ENCODE peak calls at places on chromosomes 4 and X, in six cellular contexts. S, Q, G, A, V and U are unnamed samples.
A peak's percentile ranks its signal among the peaks of the same experiment; 100 is the strongest.

GRCh38 chrX:148784859-148785655 is 284.6 kb downstream of the AFF2 start:
- DNase-seq in V (no peak), Q (no peak), G (no peak), A (peak; percentile 11), S (no peak), U (no peak)

GRCh38 chr4:169143335-169143734 is 127.4 kb downstream of the SH3RF1 start:
- DNase-seq in G (no peak), V (no peak), S (no peak), Q (no peak), A (no peak), U (no peak)

GRCh38 chrX:33285550-33285949 is 74.2 kb upstream of the DMD start:
- DNase-seq in V (no peak), A (no peak), S (no peak), G (no peak), Q (no peak), U (no peak)

GRCh38 chrX:18098704-18099103 is 122.0 kb downstream of the BEND2 start:
- DNase-seq in A (peak; percentile 32), G (no peak), Q (no peak), S (no peak), V (no peak), U (peak; percentile 18)

GRCh38 chrX:42079968-42080367 is 156.6 kb upstream of the CASK start:
- DNase-seq in S (no peak), V (no peak), Q (no peak), G (no peak), A (no peak), U (no peak)

GRCh38 chrX:71634366-71634765 is 16.1 kb upstream of the CXCR3 start:
- DNase-seq in Q (no peak), S (no peak), A (no peak), G (no peak), V (no peak), U (no peak)

GRCh38 chrX:51316271-51316670 is 16.4 kb upstream of the NUDT10 start:
- DNase-seq in S (no peak), V (no peak), G (no peak), A (no peak), Q (no peak), U (no peak)

GRCh38 chr4:153643406-153644016 is 40.6 kb upstream of the TLR2 start:
- DNase-seq in G (peak; percentile 46), S (peak; percentile 50), V (peak; percentile 56), A (no peak), Q (no peak), U (peak; percentile 49)

GRCh38 chr4:71732706-71733105 is 51.2 kb downstream of the GC start:
- DNase-seq in V (peak; percentile 16), A (no peak), S (no peak), G (no peak), Q (no peak), U (peak; percentile 31)

GRCh38 chr4:176779421-176779820 is 13.3 kb downstream of the VEGFC start:
- DNase-seq in G (no peak), A (no peak), Q (no peak), S (no peak), V (no peak), U (no peak)

GRCh38 chr4:106266201-106266600 is 49.8 kb downstream of the TBCK start:
- DNase-seq in G (peak; percentile 34), Q (no peak), V (peak; percentile 26), A (no peak), S (peak; percentile 7), U (peak; percentile 14)

GRCh38 chrX:37287741-37288424 is 61.3 kb upstream of the PRRG1 start:
- DNase-seq in G (no peak), A (no peak), S (no peak), Q (no peak), V (no peak), U (no peak)

GRCh38 chr4:106898621-106899230 is 137.4 kb downstream of the DKK2 start:
- DNase-seq in G (peak; percentile 51), S (no peak), A (peak; percentile 32), Q (no peak), V (peak; percentile 27), U (peak; percentile 36)

GRCh38 chrX:112967341-112967740 is 126.7 kb upstream of the AMOT start:
- DNase-seq in S (no peak), V (no peak), G (no peak), A (no peak), Q (no peak), U (no peak)

GRCh38 chr4:105058177-105058812 is 88.4 kb upstream of the TET2 start:
- DNase-seq in V (peak; percentile 6), S (peak; percentile 58), G (peak; percentile 12), Q (no peak), A (no peak), U (no peak)

GRCh38 chr4:57504139-57504538 is 394.0 kb upstream of the IGFBP7 start:
- DNase-seq in G (no peak), V (no peak), S (no peak), A (no peak), Q (no peak), U (peak; percentile 25)

GRCh38 chrX:19554786-19555185 is 39.5 kb upstream of the MAP3K15 start:
- DNase-seq in A (no peak), G (no peak), S (peak; percentile 38), Q (no peak), V (no peak), U (no peak)

GRCh38 chr4:41639291-41639690 is 101.3 kb downstream of the LIMCH1 start:
- DNase-seq in G (no peak), Q (no peak), A (no peak), S (no peak), V (no peak), U (no peak)

GRCh38 chr4:86156526-86156925 is 203.3 kb downstream of the MAPK10 start:
- DNase-seq in V (no peak), Q (no peak), A (no peak), G (no peak), S (no peak), U (no peak)

GRCh38 chr4:76993787-76994641 is 44.5 kb downstream of the SEPTIN11 start:
- DNase-seq in A (no peak), S (peak; percentile 73), G (no peak), Q (no peak), V (no peak), U (no peak)

GRCh38 chrX:134173541-134174272 is 63.3 kb upstream of the CCDC160 start:
- DNase-seq in G (no peak), V (no peak), A (peak; percentile 36), Q (no peak), S (no peak), U (no peak)

GRCh38 chr4:153532227-153532626 is 66.1 kb downstream of the TMEM131L start:
- DNase-seq in A (no peak), S (no peak), G (no peak), Q (no peak), V (no peak), U (no peak)

GRCh38 chrX:18047440-18047940 is 173.2 kb downstream of the BEND2 start:
- DNase-seq in A (no peak), G (no peak), V (no peak), Q (no peak), S (no peak), U (no peak)

GRCh38 chr4:19592391-19592790 is 659.3 kb upstream of the SLIT2 start:
- DNase-seq in Q (no peak), A (no peak), G (no peak), V (no peak), S (no peak), U (no peak)

GRCh38 chrX:96715412-96715940 is 30.8 kb downstream of the DIAPH2 start:
- DNase-seq in G (no peak), V (no peak), A (no peak), S (no peak), Q (no peak), U (no peak)

GRCh38 chr4:48902266-48902665 is 4.3 kb downstream of the OCIAD2 start:
- DNase-seq in S (no peak), V (no peak), A (no peak), Q (no peak), G (no peak), U (no peak)

GRCh38 chrX:23901065-23901464 is 6.7 kb downstream of the APOO start:
- DNase-seq in G (peak; percentile 73), S (no peak), Q (no peak), A (no peak), V (no peak), U (no peak)

GRCh38 chrX:16113978-16114554 is 9.3 kb upstream of the GRPR start:
- DNase-seq in G (no peak), Q (no peak), A (no peak), V (no peak), S (no peak), U (no peak)
- TF ChIP-seq SP1 in G (no peak), Q (no peak), A (no peak), V (no peak), S (no peak), U (no peak)

DNA sequence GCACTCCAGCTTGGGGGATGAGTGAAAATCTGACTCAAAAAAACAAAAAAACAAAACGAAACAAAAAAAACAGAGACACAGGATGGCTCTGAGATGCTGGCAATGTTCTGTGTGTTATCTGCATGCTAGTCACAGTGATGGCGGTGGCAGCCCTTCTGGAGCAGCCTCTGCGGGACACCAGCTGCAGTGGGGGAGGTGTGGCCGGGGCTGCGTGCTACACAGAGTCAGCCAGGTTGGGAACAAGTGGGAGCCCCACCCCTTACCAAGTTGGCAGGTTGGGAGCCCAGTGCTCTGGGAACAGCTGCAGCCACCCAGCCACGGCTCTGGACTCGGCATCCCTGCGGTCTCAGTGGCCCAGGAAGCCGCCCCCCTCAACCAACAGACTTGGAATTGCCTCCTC is 206.5 kb upstream of the ZFP42 start:
- DNase-seq in G (no peak), Q (no peak), S (no peak), V (no peak), A (no peak), U (no peak)
- TF ChIP-seq SP1 in G (no peak), Q (no peak), S (no peak), V (no peak), A (no peak), U (no peak)

GRCh38 chr4:8331567-8331955 is 62.0 kb downstream of the HTRA3 start:
- DNase-seq in S (no peak), V (no peak), Q (no peak), G (no peak), A (no peak), U (no peak)
- TF ChIP-seq SP1 in S (no peak), V (no peak), Q (no peak), G (no peak), A (no peak), U (no peak)

GRCh38 chr4:186701273-186701672 is 22.4 kb downstream of the FAT1 start:
- DNase-seq in S (no peak), A (peak; percentile 67), Q (no peak), G (no peak), V (no peak), U (no peak)

GRCh38 chr4:186699298-186699697 is 24.4 kb downstream of the FAT1 start:
- DNase-seq in Q (no peak), S (no peak), V (no peak), G (no peak), A (no peak), U (no peak)

GRCh38 chr4:186699881-186700397 is 23.7 kb downstream of the FAT1 start:
- DNase-seq in G (no peak), S (no peak), V (no peak), A (no peak), Q (no peak), U (no peak)

GRCh38 chr4:186701788-186702187 is 21.9 kb downstream of the FAT1 start:
- DNase-seq in Q (no peak), V (no peak), A (no peak), S (no peak), G (no peak), U (no peak)

GRCh38 chr4:186700746-186701145 is 22.9 kb downstream of the FAT1 start:
- DNase-seq in A (no peak), Q (no peak), S (no peak), V (no peak), G (no peak), U (no peak)
- TF ChIP-seq SP1 in A (no peak), Q (no peak), S (no peak), V (no peak), G (no peak), U (no peak)

GRCh38 chr4:26806331-26806730 is 54.3 kb upstream of the STIM2 start:
- DNase-seq in V (no peak), Q (no peak), A (no peak), S (no peak), G (no peak), U (no peak)
- TF ChIP-seq SP1 in V (no peak), Q (no peak), A (no peak), S (no peak), G (no peak), U (no peak)